ENCODE peak calls at places on chromosomes 13 and 19, in eight cellular contexts. One of them, this sample, is unnamed.

GRCh38 chr13:31209172-31209818 is 9.5 kb downstream of the B3GLCT start:
- DNase-seq in stimulated activated CD4-positive, alpha-beta T cell treated with anti-CD3 and anti-CD28 coated beads, Interleukin-1b, Interleukin-23, amount 100 ng/mL, for 1 hour: no peak
- DNase-seq in RPMI7951: peak; percentile 29
- DNase-seq in T-cell: no peak
- DNase-seq in glomerular endothelial cell: no peak
- DNase-seq in cardiac fibroblast: peak; percentile 48
- DNase-seq in immature natural killer cell: peak; percentile 27
- DNase-seq in AML-193: no peak
- DNase-seq in this sample: peak; percentile 47

GRCh38 chr19:34366670-34367423 is 1.9 kb downstream of the GPI start:
- DNase-seq in cardiac fibroblast: peak; percentile 71
- DNase-seq in glomerular endothelial cell: no peak
- DNase-seq in immature natural killer cell: peak; percentile 40
- DNase-seq in RPMI7951: peak; percentile 80
- DNase-seq in stimulated activated CD4-positive, alpha-beta T cell treated with anti-CD3 and anti-CD28 coated beads, Interleukin-1b, Interleukin-23, amount 100 ng/mL, for 1 hour: no peak
- DNase-seq in T-cell: no peak
- DNase-seq in AML-193: peak; percentile 89
- DNase-seq in this sample: peak; percentile 30

GRCh38 chr13:23356368-23356767 is 77.1 kb downstream of the SACS start:
- DNase-seq in AML-193: no peak
- DNase-seq in cardiac fibroblast: no peak
- DNase-seq in T-cell: no peak
- DNase-seq in RPMI7951: no peak
- DNase-seq in glomerular endothelial cell: no peak
- DNase-seq in immature natural killer cell: no peak
- DNase-seq in stimulated activated CD4-positive, alpha-beta T cell treated with anti-CD3 and anti-CD28 coated beads, Interleukin-1b, Interleukin-23, amount 100 ng/mL, for 1 hour: no peak
- DNase-seq in this sample: no peak

GRCh38 chr19:41588497-41589209 is 12.7 kb downstream of the CEACAM21 start:
- DNase-seq in stimulated activated CD4-positive, alpha-beta T cell treated with anti-CD3 and anti-CD28 coated beads, Interleukin-1b, Interleukin-23, amount 100 ng/mL, for 1 hour: no peak
- DNase-seq in RPMI7951: peak; percentile 39
- DNase-seq in cardiac fibroblast: peak; percentile 49
- DNase-seq in immature natural killer cell: no peak
- DNase-seq in AML-193: peak; percentile 32
- DNase-seq in glomerular endothelial cell: no peak
- DNase-seq in T-cell: no peak
- DNase-seq in this sample: peak; percentile 29

GRCh38 chr19:58352760-58353671 is at the start of gene A1BG:
- DNase-seq in cardiac fibroblast: no peak
- DNase-seq in stimulated activated CD4-positive, alpha-beta T cell treated with anti-CD3 and anti-CD28 coated beads, Interleukin-1b, Interleukin-23, amount 100 ng/mL, for 1 hour: no peak
- DNase-seq in immature natural killer cell: no peak
- DNase-seq in T-cell: no peak
- DNase-seq in glomerular endothelial cell: no peak
- DNase-seq in AML-193: no peak
- DNase-seq in RPMI7951: no peak
- DNase-seq in this sample: no peak

GRCh38 chr19:29260477-29261317 is 47.7 kb upstream of the UQCRFS1 start:
- DNase-seq in stimulated activated CD4-positive, alpha-beta T cell treated with anti-CD3 and anti-CD28 coated beads, Interleukin-1b, Interleukin-23, amount 100 ng/mL, for 1 hour: no peak
- DNase-seq in T-cell: no peak
- DNase-seq in cardiac fibroblast: peak; percentile 51
- DNase-seq in RPMI7951: peak; percentile 28
- DNase-seq in immature natural killer cell: peak; percentile 34
- DNase-seq in glomerular endothelial cell: no peak
- DNase-seq in AML-193: peak; percentile 29
- DNase-seq in this sample: peak; percentile 19

GRCh38 chr19:42017040-42017439 is 23.0 kb upstream of the ATP1A3 start:
- DNase-seq in stimulated activated CD4-positive, alpha-beta T cell treated with anti-CD3 and anti-CD28 coated beads, Interleukin-1b, Interleukin-23, amount 100 ng/mL, for 1 hour: no peak
- DNase-seq in RPMI7951: no peak
- DNase-seq in cardiac fibroblast: no peak
- DNase-seq in immature natural killer cell: no peak
- DNase-seq in AML-193: no peak
- DNase-seq in glomerular endothelial cell: no peak
- DNase-seq in T-cell: no peak
- DNase-seq in this sample: no peak

GRCh38 chr19:12777217-12778019 is 2.1 kb upstream of the HOOK2 start:
- DNase-seq in T-cell: peak; percentile 62
- DNase-seq in AML-193: peak; percentile 55
- DNase-seq in cardiac fibroblast: peak; percentile 80
- DNase-seq in stimulated activated CD4-positive, alpha-beta T cell treated with anti-CD3 and anti-CD28 coated beads, Interleukin-1b, Interleukin-23, amount 100 ng/mL, for 1 hour: peak; percentile 55
- DNase-seq in immature natural killer cell: peak; percentile 81
- DNase-seq in glomerular endothelial cell: no peak
- DNase-seq in RPMI7951: peak; percentile 70
- DNase-seq in this sample: peak; percentile 53

GRCh38 chr13:97780486-97780885 is 173.0 kb upstream of the IPO5 start:
- DNase-seq in AML-193: no peak
- DNase-seq in T-cell: no peak
- DNase-seq in RPMI7951: peak; percentile 34
- DNase-seq in immature natural killer cell: no peak
- DNase-seq in cardiac fibroblast: no peak
- DNase-seq in stimulated activated CD4-positive, alpha-beta T cell treated with anti-CD3 and anti-CD28 coated beads, Interleukin-1b, Interleukin-23, amount 100 ng/mL, for 1 hour: no peak
- DNase-seq in glomerular endothelial cell: no peak
- DNase-seq in this sample: no peak

GRCh38 chr19:45763691-45764294 is 5.3 kb downstream of the SIX5 start:
- DNase-seq in RPMI7951: no peak
- DNase-seq in AML-193: no peak
- DNase-seq in cardiac fibroblast: no peak
- DNase-seq in stimulated activated CD4-positive, alpha-beta T cell treated with anti-CD3 and anti-CD28 coated beads, Interleukin-1b, Interleukin-23, amount 100 ng/mL, for 1 hour: no peak
- DNase-seq in T-cell: no peak
- DNase-seq in glomerular endothelial cell: no peak
- DNase-seq in immature natural killer cell: no peak
- DNase-seq in this sample: no peak

GRCh38 chr13:109346060-109346459 is 440.3 kb downstream of the IRS2 start:
- DNase-seq in cardiac fibroblast: no peak
- DNase-seq in AML-193: no peak
- DNase-seq in stimulated activated CD4-positive, alpha-beta T cell treated with anti-CD3 and anti-CD28 coated beads, Interleukin-1b, Interleukin-23, amount 100 ng/mL, for 1 hour: no peak
- DNase-seq in T-cell: no peak
- DNase-seq in RPMI7951: no peak
- DNase-seq in immature natural killer cell: no peak
- DNase-seq in glomerular endothelial cell: no peak
- DNase-seq in this sample: no peak

GRCh38 chr19:45508931-45509691 is 1.8 kb downstream of the VASP start:
- DNase-seq in stimulated activated CD4-positive, alpha-beta T cell treated with anti-CD3 and anti-CD28 coated beads, Interleukin-1b, Interleukin-23, amount 100 ng/mL, for 1 hour: no peak
- DNase-seq in RPMI7951: peak; percentile 87
- DNase-seq in T-cell: no peak
- DNase-seq in glomerular endothelial cell: no peak
- DNase-seq in AML-193: peak; percentile 78
- DNase-seq in cardiac fibroblast: peak; percentile 77
- DNase-seq in immature natural killer cell: peak; percentile 59
- DNase-seq in this sample: peak; percentile 51

GRCh38 chr19:37077615-37077928 is 661 bp upstream of the ZNF420 start:
- DNase-seq in stimulated activated CD4-positive, alpha-beta T cell treated with anti-CD3 and anti-CD28 coated beads, Interleukin-1b, Interleukin-23, amount 100 ng/mL, for 1 hour: no peak
- DNase-seq in RPMI7951: no peak
- DNase-seq in AML-193: peak; percentile 18
- DNase-seq in immature natural killer cell: no peak
- DNase-seq in cardiac fibroblast: no peak
- DNase-seq in T-cell: no peak
- DNase-seq in glomerular endothelial cell: no peak
- DNase-seq in this sample: no peak

GRCh38 chr13:34416833-34417425 is 525.1 kb upstream of the NBEA start:
- DNase-seq in T-cell: no peak
- DNase-seq in RPMI7951: peak; percentile 8
- DNase-seq in cardiac fibroblast: peak; percentile 71
- DNase-seq in immature natural killer cell: no peak
- DNase-seq in stimulated activated CD4-positive, alpha-beta T cell treated with anti-CD3 and anti-CD28 coated beads, Interleukin-1b, Interleukin-23, amount 100 ng/mL, for 1 hour: no peak
- DNase-seq in glomerular endothelial cell: no peak
- DNase-seq in AML-193: no peak
- DNase-seq in this sample: no peak

GRCh38 chr19:49437231-49437630 is 4.1 kb downstream of the SLC17A7 start:
- DNase-seq in stimulated activated CD4-positive, alpha-beta T cell treated with anti-CD3 and anti-CD28 coated beads, Interleukin-1b, Interleukin-23, amount 100 ng/mL, for 1 hour: no peak
- DNase-seq in immature natural killer cell: no peak
- DNase-seq in AML-193: no peak
- DNase-seq in glomerular endothelial cell: no peak
- DNase-seq in RPMI7951: no peak
- DNase-seq in T-cell: no peak
- DNase-seq in cardiac fibroblast: no peak
- DNase-seq in this sample: no peak

GRCh38 chr13:73336789-73337188 is 278.0 kb downstream of the KLF5 start:
- DNase-seq in AML-193: no peak
- DNase-seq in stimulated activated CD4-positive, alpha-beta T cell treated with anti-CD3 and anti-CD28 coated beads, Interleukin-1b, Interleukin-23, amount 100 ng/mL, for 1 hour: no peak
- DNase-seq in T-cell: no peak
- DNase-seq in cardiac fibroblast: no peak
- DNase-seq in glomerular endothelial cell: no peak
- DNase-seq in immature natural killer cell: no peak
- DNase-seq in RPMI7951: peak; percentile 4
- DNase-seq in this sample: peak; percentile 39

GRCh38 chr19:3778104-3778867 is 6.3 kb upstream of the RAX2 start:
- DNase-seq in RPMI7951: no peak
- DNase-seq in cardiac fibroblast: no peak
- DNase-seq in glomerular endothelial cell: no peak
- DNase-seq in immature natural killer cell: no peak
- DNase-seq in AML-193: no peak
- DNase-seq in stimulated activated CD4-positive, alpha-beta T cell treated with anti-CD3 and anti-CD28 coated beads, Interleukin-1b, Interleukin-23, amount 100 ng/mL, for 1 hour: no peak
- DNase-seq in T-cell: no peak
- DNase-seq in this sample: no peak

GRCh38 chr13:109155301-109155761 is 525.9 kb downstream of the MYO16 start:
- DNase-seq in stimulated activated CD4-positive, alpha-beta T cell treated with anti-CD3 and anti-CD28 coated beads, Interleukin-1b, Interleukin-23, amount 100 ng/mL, for 1 hour: no peak
- DNase-seq in cardiac fibroblast: peak; percentile 78
- DNase-seq in AML-193: no peak
- DNase-seq in immature natural killer cell: no peak
- DNase-seq in RPMI7951: no peak
- DNase-seq in T-cell: no peak
- DNase-seq in glomerular endothelial cell: no peak
- DNase-seq in this sample: peak; percentile 73

GRCh38 chr13:97120976-97121375 is 101.2 kb upstream of the MBNL2 start:
- DNase-seq in glomerular endothelial cell: no peak
- DNase-seq in T-cell: no peak
- DNase-seq in stimulated activated CD4-positive, alpha-beta T cell treated with anti-CD3 and anti-CD28 coated beads, Interleukin-1b, Interleukin-23, amount 100 ng/mL, for 1 hour: no peak
- DNase-seq in immature natural killer cell: no peak
- DNase-seq in RPMI7951: no peak
- DNase-seq in cardiac fibroblast: no peak
- DNase-seq in AML-193: no peak
- DNase-seq in this sample: no peak

GRCh38 chr19:12806242-12807131 is at the start of gene RNASEH2A:
- DNase-seq in T-cell: peak; percentile 80
- DNase-seq in RPMI7951: peak; percentile 87
- DNase-seq in immature natural killer cell: peak; percentile 83
- DNase-seq in stimulated activated CD4-positive, alpha-beta T cell treated with anti-CD3 and anti-CD28 coated beads, Interleukin-1b, Interleukin-23, amount 100 ng/mL, for 1 hour: peak; percentile 63
- DNase-seq in cardiac fibroblast: peak; percentile 92
- DNase-seq in glomerular endothelial cell: no peak
- DNase-seq in AML-193: peak; percentile 82
- DNase-seq in this sample: peak; percentile 81

GRCh38 chr13:32021785-32022184 is 9.8 kb upstream of the FRY start:
- DNase-seq in cardiac fibroblast: no peak
- DNase-seq in glomerular endothelial cell: no peak
- DNase-seq in T-cell: no peak
- DNase-seq in AML-193: no peak
- DNase-seq in immature natural killer cell: no peak
- DNase-seq in stimulated activated CD4-positive, alpha-beta T cell treated with anti-CD3 and anti-CD28 coated beads, Interleukin-1b, Interleukin-23, amount 100 ng/mL, for 1 hour: no peak
- DNase-seq in RPMI7951: peak; percentile 2
- DNase-seq in this sample: peak; percentile 70

GRCh38 chr19:45501730-45502014 is 3.4 kb downstream of the PPM1N start:
- DNase-seq in RPMI7951: no peak
- DNase-seq in stimulated activated CD4-positive, alpha-beta T cell treated with anti-CD3 and anti-CD28 coated beads, Interleukin-1b, Interleukin-23, amount 100 ng/mL, for 1 hour: no peak
- DNase-seq in glomerular endothelial cell: no peak
- DNase-seq in cardiac fibroblast: no peak
- DNase-seq in AML-193: no peak
- DNase-seq in T-cell: no peak
- DNase-seq in immature natural killer cell: no peak
- DNase-seq in this sample: no peak